ENCODE peak calls at places on chromosomes 11 and 22, in eight cellular contexts. Z is sigmoid colon, W is prostate gland, F is NB4, T is adrenal gland, Y is upper lobe of left lung, S is A549, R is gastrocnemius medialis. Q is an unnamed sample.

GRCh38 chr22:46073683-46074504 is 76.4 kb upstream of the PPARA start:
- DNase-seq in F (peak; percentile 10), W (no peak), R (no peak), Y (peak; percentile 62), Z (peak; percentile 89), T (no peak), S (no peak), Q (no peak)

GRCh38 chr11:4495986-4496385 is 13.5 kb downstream of the OR52K1 start:
- DNase-seq in Y (no peak), Z (no peak), W (no peak), F (no peak), T (no peak), S (no peak), R (no peak), Q (no peak)

GRCh38 chr22:20645954-20646353 is 128.0 kb upstream of the SERPIND1 start:
- DNase-seq in Y (no peak), W (no peak), T (no peak), Z (no peak), R (no peak), F (no peak), S (no peak), Q (no peak)

GRCh38 chr22:27533105-27533504 is 268.5 kb downstream of the MN1 start:
- DNase-seq in R (no peak), Z (no peak), W (no peak), F (no peak), T (no peak), S (no peak), Y (no peak), Q (no peak)

GRCh38 chr11:100684101-100685065 is 2.7 kb upstream of the ARHGAP42 start:
- DNase-seq in F (no peak), S (no peak), Z (no peak), T (no peak), R (no peak), Y (no peak), W (no peak), Q (no peak)

GRCh38 chr11:116240661-116241060 is 532.1 kb downstream of the BUD13 start:
- DNase-seq in R (no peak), Z (no peak), F (peak; percentile 34), T (no peak), W (no peak), S (no peak), Y (no peak), Q (no peak)

GRCh38 chr11:23778971-23779370 is 717.9 kb upstream of the LUZP2 start:
- DNase-seq in Z (no peak), F (no peak), S (no peak), Y (no peak), T (no peak), R (no peak), W (no peak), Q (no peak)

GRCh38 chr11:118152552-118153471 is at the start of gene SCN4B:
- DNase-seq in Y (peak; percentile 90), R (peak; percentile 45), Z (peak; percentile 87), T (peak; percentile 52), F (peak; percentile 55), W (peak; percentile 71), S (peak; percentile 56), Q (no peak)

GRCh38 chr11:73384871-73385692 is 8.9 kb downstream of the RELT start:
- DNase-seq in Y (peak; percentile 86), R (no peak), W (no peak), F (peak; percentile 97), T (peak; percentile 47), Z (peak; percentile 77), S (no peak), Q (peak; percentile 37)

GRCh38 chr11:132342408-132342807 is 972.0 kb downstream of the NTM start:
- DNase-seq in T (no peak), Y (no peak), F (no peak), W (no peak), Z (no peak), S (no peak), R (no peak), Q (no peak)

GRCh38 chr11:118917488-118918127 is 8.1 kb downstream of the BCL9L start:
- DNase-seq in Z (peak; percentile 95), F (peak; percentile 83), T (peak; percentile 58), R (peak; percentile 78), S (no peak), Y (peak; percentile 58), W (no peak), Q (no peak)

DNA sequence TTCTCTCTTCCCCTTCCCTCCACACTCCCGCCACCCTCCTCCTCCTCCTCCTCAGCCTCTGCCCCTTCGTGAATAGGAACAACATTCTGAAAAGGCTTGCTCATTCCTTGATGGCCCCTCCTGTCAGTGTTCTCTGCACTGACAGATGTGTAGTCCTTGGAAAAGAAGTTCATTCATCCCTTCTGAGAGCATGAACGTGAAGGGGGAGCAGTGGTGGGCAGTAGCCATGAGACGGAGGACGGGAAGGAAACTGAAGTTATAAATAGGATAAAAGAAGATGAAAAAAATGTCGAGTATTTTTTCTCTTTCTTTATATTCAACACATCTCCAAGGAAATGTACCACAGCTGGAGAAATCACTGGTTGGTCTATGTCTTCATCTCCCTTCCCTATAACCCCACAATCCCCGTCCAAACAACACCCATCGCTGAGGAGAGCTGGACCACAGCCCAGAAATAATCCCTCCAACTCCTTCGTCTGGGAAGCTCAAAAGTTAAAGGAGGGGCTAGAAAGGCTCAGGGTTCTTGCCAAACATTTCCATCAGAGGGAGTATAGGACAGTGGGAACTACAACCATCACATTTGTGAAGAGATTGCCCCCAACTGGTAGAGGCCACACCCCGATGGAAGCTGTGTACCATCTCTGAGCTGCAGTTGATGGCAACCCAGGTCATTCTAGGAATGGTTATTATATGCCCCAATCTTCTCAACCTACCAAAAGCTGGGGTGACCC is 33.5 kb downstream of the ETS1 start:
- DNase-seq in F (peak; percentile 59), Z (no peak), W (no peak), R (no peak), Y (no peak), T (no peak), S (no peak), Q (no peak)
- TF ChIP-seq CTCF in F (peak; percentile 32), Z (no peak), W (no peak), R (no peak), Y (no peak), T (no peak), S (no peak), Q (no peak)

DNA sequence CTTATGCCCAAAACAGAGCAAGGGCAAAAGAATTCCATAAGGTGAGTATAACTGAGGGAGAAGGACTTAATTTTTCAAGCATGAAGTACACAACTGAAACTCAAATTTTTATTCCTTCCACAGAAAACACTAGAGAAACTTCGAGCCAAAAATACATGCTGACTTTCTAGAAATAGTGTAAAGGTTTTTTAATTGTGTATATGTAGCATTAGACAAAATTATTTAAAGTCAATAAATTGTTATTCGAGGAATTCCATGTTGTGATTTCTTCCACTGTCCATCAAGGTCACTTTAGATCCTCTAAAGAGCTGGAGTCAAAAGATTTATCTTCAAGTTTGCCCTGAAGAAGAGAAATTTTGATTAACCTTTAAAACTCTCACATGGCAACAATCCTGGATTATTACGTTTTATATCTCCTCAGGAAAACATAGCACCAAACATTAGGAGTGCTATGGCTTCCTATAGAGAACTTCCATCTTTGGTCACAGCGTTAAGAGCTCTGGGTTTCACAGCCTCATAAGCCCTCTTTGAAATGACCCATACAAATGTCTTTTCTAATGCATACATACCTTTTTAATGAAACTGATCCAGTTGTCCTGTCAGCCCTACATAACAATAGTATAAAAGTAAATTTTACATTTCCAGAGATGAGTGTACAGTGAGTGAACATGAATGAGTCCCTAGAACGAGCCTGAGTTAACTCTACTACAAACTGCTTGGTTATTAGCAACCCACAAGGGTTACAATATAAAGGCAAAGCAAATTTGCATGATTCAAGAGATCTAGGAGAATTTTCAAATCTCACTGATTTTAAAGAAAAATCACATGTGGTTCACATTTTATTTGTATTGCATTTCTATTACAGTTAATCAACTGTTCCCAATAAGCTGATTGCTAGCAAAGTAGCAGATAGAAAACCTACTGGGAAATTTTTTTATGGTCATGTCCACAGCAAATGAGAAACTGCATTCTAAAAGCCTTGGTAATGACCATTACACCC is 10.9 kb downstream of the TAF1D start:
- DNase-seq in R (no peak), Y (no peak), Z (no peak), W (no peak), T (no peak), F (no peak), S (no peak), Q (no peak)
- TF ChIP-seq POLR2A in R (no peak), Y (no peak), Z (no peak), W (no peak), T (no peak), F (no peak), S (no peak), Q (no peak)

GRCh38 chr22:39477542-39477941 is 20.7 kb downstream of the MGAT3 start:
- DNase-seq in R (no peak), Y (no peak), S (no peak), W (no peak), T (no peak), F (no peak), Z (no peak), Q (no peak)

GRCh38 chr22:39476664-39477063 is 19.9 kb downstream of the MGAT3 start:
- DNase-seq in F (no peak), R (no peak), S (no peak), Z (no peak), T (no peak), W (no peak), Y (no peak), Q (no peak)

GRCh38 chr22:39474351-39474991 is 17.7 kb downstream of the MGAT3 start:
- DNase-seq in T (no peak), W (no peak), Z (no peak), R (no peak), S (no peak), Y (no peak), F (no peak), Q (no peak)

GRCh38 chr22:39475337-39475736 is 18.5 kb downstream of the MGAT3 start:
- DNase-seq in S (no peak), W (no peak), T (no peak), F (no peak), Z (no peak), Y (no peak), R (no peak), Q (no peak)

GRCh38 chr22:39475902-39476301 is 19.1 kb downstream of the MGAT3 start:
- DNase-seq in Z (no peak), T (no peak), S (no peak), R (no peak), Y (no peak), W (no peak), F (no peak), Q (no peak)
- TF ChIP-seq CTCF in Z (no peak), T (no peak), S (no peak), R (no peak), Y (no peak), W (no peak), F (no peak), Q (no peak)

DNA sequence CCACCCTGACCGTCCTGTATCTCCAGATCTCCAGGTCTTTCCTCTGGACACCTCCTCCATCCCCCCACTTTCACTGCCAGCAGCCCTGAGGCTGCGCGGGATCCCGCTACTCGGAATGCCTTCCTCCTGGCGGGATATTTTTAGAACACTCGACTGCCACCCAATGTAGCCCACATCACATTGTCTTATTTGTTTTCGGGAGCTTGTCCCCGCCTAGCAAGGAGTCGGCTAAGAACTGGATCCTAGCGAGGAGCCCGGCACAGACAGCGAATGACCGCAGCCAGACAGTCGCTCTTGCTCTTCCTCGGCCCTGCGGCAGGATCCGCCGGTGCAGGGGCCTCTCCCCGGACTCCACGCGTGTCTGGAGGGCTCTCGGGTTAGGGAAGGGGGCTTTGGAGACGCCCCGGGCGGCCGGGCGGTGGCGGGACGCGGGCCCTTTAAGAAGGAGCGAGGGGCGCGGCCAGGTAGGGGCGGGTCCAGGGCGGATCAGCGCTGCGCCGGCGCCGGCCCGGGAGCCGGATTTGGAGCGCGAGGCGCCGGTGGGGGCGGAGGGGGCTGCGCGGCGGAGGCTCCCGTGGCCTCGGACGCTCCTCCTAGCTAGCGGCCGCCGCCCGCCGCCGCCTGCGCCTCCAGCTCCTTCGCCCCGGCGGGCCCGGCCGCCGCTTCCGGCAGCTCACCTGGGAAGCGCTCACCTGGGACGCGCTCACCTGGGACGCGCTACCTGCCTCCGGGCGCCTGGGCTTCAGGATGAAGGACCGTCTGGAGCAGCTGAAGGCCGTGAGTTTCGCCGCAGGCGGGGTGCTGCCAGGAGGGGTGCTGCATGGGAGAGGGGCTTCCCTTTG is at the start of gene STX3:
- DNase-seq in W (peak; percentile 73), F (peak; percentile 83), T (peak; percentile 77), Y (peak; percentile 96), R (peak; percentile 34), Z (peak; percentile 75), S (peak; percentile 83), Q (no peak)
- TF ChIP-seq POLR2A in W (peak; percentile 52), F (peak; percentile 56), T (peak; percentile 63), Y (no peak), R (peak; percentile 89), Z (no peak), S (no peak), Q (no peak)

Q was measured in esophagus squamous epithelium.